ENCODE peak calls at places on chromosomes 6 and 20, in six cellular contexts. H, K, Q, I, U and T are unnamed samples.
A peak's percentile ranks its signal among the peaks of the same experiment; 100 is the strongest.

GRCh38 chr6:3867616-3868502 is 18.7 kb downstream of the FAM50B start:
- DNase-seq in Q (peak; percentile 87), I (no peak), H (no peak), U (no peak), K (no peak), T (no peak)

GRCh38 chr20:63979221-63979548 is 257 bp downstream of the SAMD10 start:
- DNase-seq in Q (no peak), U (no peak), K (no peak), I (no peak), H (peak; percentile 52), T (peak; percentile 45)

GRCh38 chr6:100913400-100914276 is 32.5 kb upstream of the ASCC3 start:
- DNase-seq in K (no peak), H (no peak), U (no peak), I (no peak), Q (no peak), T (peak; percentile 73)

GRCh38 chr20:51800769-51801219 is 1.5 kb downstream of the SALL4 start:
- DNase-seq in I (no peak), H (peak; percentile 39), K (no peak), U (no peak), Q (no peak), T (peak; percentile 56)

GRCh38 chr20:35146299-35146921 is 726 bp downstream of the EDEM2 start:
- DNase-seq in U (no peak), I (no peak), Q (peak; percentile 19), H (no peak), K (no peak), T (peak; percentile 65)

GRCh38 chr6:151524059-151524458 is 30.2 kb downstream of the CCDC170 start:
- DNase-seq in I (no peak), H (no peak), K (no peak), U (no peak), Q (no peak), T (no peak)

GRCh38 chr20:25274481-25274880 is 26.6 kb downstream of the PYGB start:
- DNase-seq in Q (no peak), I (no peak), H (no peak), K (no peak), U (peak; percentile 5), T (no peak)

GRCh38 chr20:49597825-49598395 is 30.0 kb upstream of the PTGIS start:
- DNase-seq in U (no peak), K (no peak), I (no peak), Q (no peak), H (no peak), T (no peak)

GRCh38 chr6:162119349-162119748 is 608.2 kb downstream of the PRKN start:
- DNase-seq in I (no peak), K (no peak), H (no peak), U (no peak), Q (peak; percentile 60), T (no peak)

GRCh38 chr6:161168281-161168891 is 105.5 kb downstream of the AGPAT4 start:
- DNase-seq in U (no peak), H (no peak), Q (peak; percentile 100), I (peak; percentile 84), K (peak; percentile 64), T (peak; percentile 75)

GRCh38 chr6:131727467-131727866 is 16.6 kb upstream of the CTAGE9 start:
- DNase-seq in U (no peak), I (no peak), H (no peak), K (no peak), Q (no peak), T (no peak)

GRCh38 chr6:38233161-38233791 is 406.5 kb downstream of the BTBD9 start:
- DNase-seq in I (no peak), U (no peak), H (no peak), K (no peak), Q (peak; percentile 59), T (no peak)

GRCh38 chr20:12177657-12178293 is 260.1 kb downstream of the BTBD3 start:
- DNase-seq in U (no peak), H (no peak), K (no peak), Q (peak; percentile 36), I (no peak), T (no peak)

GRCh38 chr20:35788796-35789195 is 17.0 kb downstream of the PHF20 start:
- DNase-seq in H (no peak), I (no peak), Q (no peak), U (no peak), K (no peak), T (no peak)

GRCh38 chr6:118334634-118335033 is 213.5 kb upstream of the PLN start:
- DNase-seq in K (no peak), Q (no peak), U (no peak), I (no peak), H (no peak), T (no peak)

GRCh38 chr20:57458400-57459160 is 66.4 kb downstream of the CTCFL start:
- DNase-seq in I (no peak), K (no peak), Q (no peak), U (no peak), H (no peak), T (no peak)

GRCh38 chr6:50791900-50792508 is 26.7 kb upstream of the TFAP2B start:
- DNase-seq in H (peak; percentile 29), K (peak; percentile 31), Q (peak; percentile 44), I (peak; percentile 5), U (no peak), T (peak; percentile 79)

GRCh38 chr6:54074109-54074508 is 37.1 kb upstream of the MLIP start:
- DNase-seq in Q (no peak), I (no peak), U (no peak), K (no peak), H (no peak), T (no peak)

GRCh38 chr20:64154590-64155257 is 9.5 kb upstream of the MYT1 start:
- DNase-seq in Q (no peak), H (no peak), K (no peak), U (no peak), I (no peak), T (no peak)

GRCh38 chr20:50301712-50302111 is 111.1 kb downstream of the CEBPB start:
- DNase-seq in U (no peak), I (no peak), Q (no peak), H (no peak), K (no peak), T (no peak)

GRCh38 chr20:34938466-34939163 is 17.0 kb downstream of the GSS start:
- DNase-seq in U (no peak), K (no peak), I (no peak), H (no peak), Q (no peak), T (no peak)

GRCh38 chr20:33262658-33263065 is 20.4 kb upstream of the BPIFB1 start:
- DNase-seq in K (peak; percentile 46), U (no peak), Q (peak; percentile 55), H (no peak), I (peak; percentile 48), T (peak; percentile 86)

GRCh38 chr20:56875052-56875663 is 246.1 kb downstream of the TFAP2C start:
- DNase-seq in K (peak; percentile 22), Q (peak; percentile 79), I (no peak), H (no peak), U (no peak), T (no peak)

GRCh38 chr6:119501798-119502483 is 152.4 kb upstream of the MAN1A1 start:
- DNase-seq in I (no peak), K (no peak), U (no peak), Q (no peak), H (no peak), T (no peak)

GRCh38 chr6:143962644-143962929 is 45.5 kb downstream of the PLAGL1 start:
- DNase-seq in H (no peak), U (no peak), I (no peak), Q (peak; percentile 66), K (no peak), T (peak; percentile 87)

GRCh38 chr6:170237999-170238740 is 52.7 kb downstream of the DLL1 start:
- DNase-seq in Q (no peak), K (no peak), H (no peak), U (no peak), I (no peak), T (no peak)

GRCh38 chr6:116010400-116011095 is 50.1 kb downstream of the FRK start:
- DNase-seq in H (peak; percentile 11), U (peak; percentile 62), I (no peak), Q (peak; percentile 74), K (peak; percentile 70), T (peak; percentile 75)

GRCh38 chr6:43705996-43706395 is 18.4 kb upstream of the MRPS18A start:
- DNase-seq in K (no peak), U (no peak), I (no peak), Q (peak; percentile 53), H (no peak), T (no peak)

GRCh38 chr6:116779569-116780164 is 14.1 kb upstream of the FAM162B start:
- DNase-seq in U (no peak), K (peak; percentile 30), H (no peak), I (no peak), Q (peak; percentile 52), T (peak; percentile 72)

GRCh38 chr6:9467746-9468145 is 947.1 kb downstream of the TFAP2A start:
- DNase-seq in K (no peak), U (no peak), H (no peak), Q (peak; percentile 70), I (no peak), T (no peak)

GRCh38 chr20:45011108-45011526 is 44.8 kb downstream of the STK4 start:
- DNase-seq in U (peak; percentile 62), H (peak; percentile 19), Q (peak; percentile 75), K (peak; percentile 61), I (no peak), T (peak; percentile 71)

GRCh38 chr6:72953901-72954494 is 271.3 kb downstream of the KHDC1L start:
- DNase-seq in I (no peak), H (no peak), Q (peak; percentile 56), U (no peak), K (no peak), T (no peak)

GRCh38 chr6:151765444-151765886 is 42.0 kb upstream of the ESR1 start:
- DNase-seq in U (no peak), K (peak; percentile 69), Q (peak; percentile 91), I (peak; percentile 38), H (peak; percentile 66), T (peak; percentile 66)

GRCh38 chr6:156109713-156110112 is 654.1 kb upstream of the NOX3 start:
- DNase-seq in I (no peak), U (no peak), K (no peak), Q (no peak), H (no peak), T (no peak)